ENCODE peak calls at places on chromosome 1, in ten cellular contexts. R is upper lobe of right lung, I is Panc1, O is endothelial cell, X is gastrocnemius medialis, Q is MCF 10A, N is omental fat pad, F is A549, A is RWPE2, T is glutamatergic neuron. L is an unnamed sample.
A peak's percentile ranks its signal among the peaks of the same experiment; 100 is the strongest.

GRCh38 chr1:225445644-225446297 is 17.9 kb upstream of the LBR start:
- DNase-seq in R (peak; percentile 34), I (no peak), O (no peak), X (no peak), Q (peak; percentile 51), N (no peak), F (no peak), A (no peak), T (no peak), L (no peak)

GRCh38 chr1:244448279-244449036 is 3.3 kb downstream of the ADSS2 start:
- DNase-seq in R (no peak), I (no peak), O (no peak), X (no peak), Q (no peak), N (no peak), F (no peak), A (no peak), T (no peak), L (no peak)

GRCh38 chr1:188170446-188170845 is 1341.7 kb downstream of the PLA2G4A start:
- DNase-seq in R (no peak), I (no peak), O (no peak), X (no peak), Q (no peak), N (no peak), F (no peak), A (no peak), T (no peak), L (no peak)

GRCh38 chr1:38360807-38361206 is 314.2 kb upstream of the POU3F1 start:
- DNase-seq in R (no peak), I (no peak), O (no peak), X (no peak), Q (no peak), N (no peak), F (no peak), A (no peak), T (no peak), L (no peak)

GRCh38 chr1:245858022-245858421 is 649.1 kb downstream of the SMYD3 start:
- DNase-seq in R (no peak), I (no peak), O (no peak), X (no peak), Q (no peak), N (no peak), F (no peak), A (no peak), T (no peak), L (no peak)

GRCh38 chr1:11158720-11159321 is 30.3 kb upstream of the ANGPTL7 start:
- DNase-seq in R (no peak), I (no peak), O (no peak), X (peak; percentile 14), Q (peak; percentile 85), N (no peak), F (no peak), A (peak; percentile 85), T (no peak), L (no peak)

GRCh38 chr1:54439550-54440223 is 33.5 kb upstream of the SSBP3 start:
- DNase-seq in R (peak; percentile 19), I (no peak), O (no peak), X (no peak), Q (no peak), N (no peak), F (no peak), A (no peak), T (no peak), L (no peak)

GRCh38 chr1:149917590-149918144 is at the start of gene SV2A:
- DNase-seq in R (no peak), I (no peak), O (peak; percentile 29), X (no peak), Q (no peak), N (no peak), F (no peak), A (no peak), T (peak; percentile 61), L (peak; percentile 86)

GRCh38 chr1:235327559-235328270 is at the start of gene ARID4B:
- DNase-seq in R (peak; percentile 90), I (no peak), O (no peak), X (no peak), Q (no peak), N (peak; percentile 55), F (peak; percentile 31), A (peak; percentile 77), T (peak; percentile 81), L (no peak)

GRCh38 chr1:203322480-203323179 is 17.3 kb downstream of the BTG2 start:
- DNase-seq in R (no peak), I (no peak), O (peak; percentile 39), X (no peak), Q (no peak), N (no peak), F (no peak), A (no peak), T (no peak), L (no peak)

GRCh38 chr1:58755468-58755872 is 28.4 kb downstream of the JUN start:
- DNase-seq in R (peak; percentile 69), I (peak; percentile 83), O (no peak), X (peak; percentile 37), Q (peak; percentile 98), N (no peak), F (peak; percentile 41), A (peak; percentile 91), T (no peak), L (no peak)

GRCh38 chr1:194159941-194160340 is 973.5 kb upstream of the B3GALT2 start:
- DNase-seq in R (no peak), I (no peak), O (no peak), X (no peak), Q (peak; percentile 28), N (no peak), F (no peak), A (no peak), T (no peak), L (no peak)

GRCh38 chr1:22221233-22221780 is 78.4 kb upstream of the WNT4 start:
- DNase-seq in R (peak; percentile 48), I (no peak), O (no peak), X (no peak), Q (no peak), N (no peak), F (no peak), A (peak; percentile 10), T (peak; percentile 3), L (no peak)

GRCh38 chr1:33502726-33503125 is 30.3 kb downstream of the ZSCAN20 start:
- DNase-seq in R (no peak), I (no peak), O (no peak), X (no peak), Q (peak; percentile 37), N (no peak), F (no peak), A (no peak), T (no peak), L (no peak)

GRCh38 chr1:33501774-33502173 is 29.3 kb downstream of the ZSCAN20 start:
- DNase-seq in R (no peak), I (no peak), O (no peak), X (no peak), Q (no peak), N (no peak), F (no peak), A (no peak), T (no peak), L (no peak)

GRCh38 chr1:33501309-33501708 is 28.9 kb downstream of the ZSCAN20 start:
- DNase-seq in R (no peak), I (no peak), O (no peak), X (no peak), Q (no peak), N (no peak), F (no peak), A (no peak), T (no peak), L (no peak)

GRCh38 chr1:33497410-33497809 is 25.0 kb downstream of the ZSCAN20 start:
- DNase-seq in R (no peak), I (no peak), O (no peak), X (no peak), Q (no peak), N (no peak), F (no peak), A (no peak), T (no peak), L (no peak)

GRCh38 chr1:33500547-33500946 is 28.1 kb downstream of the ZSCAN20 start:
- DNase-seq in R (no peak), I (no peak), O (peak; percentile 36), X (no peak), Q (no peak), N (no peak), F (no peak), A (no peak), T (no peak), L (no peak)
- TF ChIP-seq CTCF in R (no peak), I (peak; percentile 31), O (peak; percentile 50), X (no peak), Q (no peak), N (no peak), F (no peak), A (peak; percentile 19), T (peak; percentile 34), L (peak; percentile 67)

DNA sequence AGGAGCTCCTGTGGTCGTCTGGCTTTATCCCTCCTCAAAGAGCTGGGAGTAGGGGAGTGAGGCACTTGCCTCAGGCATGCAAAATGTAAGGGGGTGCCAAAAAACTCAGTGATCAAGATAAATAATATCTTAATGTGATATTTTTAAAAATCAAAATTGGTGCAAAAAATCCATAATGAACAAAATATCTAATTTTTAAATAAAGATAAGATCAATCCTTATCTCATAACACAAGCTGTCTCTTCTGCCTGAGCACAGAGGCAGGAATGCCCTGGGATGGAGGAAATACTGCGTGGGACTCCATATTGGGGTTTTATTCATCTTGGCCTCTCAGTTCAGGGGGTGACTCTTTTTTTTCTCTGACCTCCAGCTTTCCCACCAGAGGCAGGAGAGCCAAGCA is 77.4 kb upstream of the NFASC start:
- DNase-seq in R (no peak), I (no peak), O (no peak), X (no peak), Q (no peak), N (no peak), F (no peak), A (no peak), T (no peak), L (no peak)
- TF ChIP-seq CTCF in R (no peak), I (no peak), O (no peak), X (no peak), Q (no peak), N (no peak), F (no peak), A (no peak), T (no peak), L (no peak)

DNA sequence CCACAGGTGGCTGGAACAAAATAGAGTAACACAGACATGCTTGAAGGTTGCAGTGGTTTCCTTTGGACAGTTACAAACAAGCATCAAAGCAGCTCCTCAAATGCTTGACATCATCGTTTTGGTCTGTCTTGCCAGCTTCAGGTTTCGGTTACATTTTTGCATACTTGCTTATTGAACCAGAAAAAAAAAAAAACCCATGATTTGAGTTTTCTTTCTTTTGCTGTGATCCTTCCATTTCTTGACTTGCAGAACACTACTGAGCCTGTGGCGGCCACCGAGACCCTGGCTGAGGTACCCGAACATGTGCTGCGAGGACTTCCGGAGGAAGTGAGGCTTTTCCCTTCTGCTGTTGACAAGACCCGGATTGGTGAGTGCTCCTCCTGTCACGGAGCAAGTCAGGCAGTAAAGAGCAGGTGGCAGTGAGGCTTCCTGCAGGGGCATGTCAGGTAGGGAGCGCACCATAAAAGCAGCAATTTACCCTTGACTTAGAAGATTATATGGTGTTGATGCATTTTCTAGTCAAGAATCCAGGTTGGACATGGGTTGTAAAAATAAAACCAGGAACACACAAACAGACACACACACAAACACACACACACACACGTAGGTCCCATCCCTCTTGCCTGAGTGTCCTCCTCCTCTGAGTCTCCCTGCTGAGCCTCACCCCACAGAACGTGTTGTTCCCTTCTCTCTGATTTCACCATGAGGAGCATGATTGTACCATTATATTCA is 30.9 kb downstream of the PRDM2 start:
- DNase-seq in R (peak; percentile 66), I (no peak), O (no peak), X (no peak), Q (no peak), N (no peak), F (no peak), A (no peak), T (no peak), L (no peak)
- TF ChIP-seq CTCF in R (no peak), I (no peak), O (no peak), X (no peak), Q (no peak), N (no peak), F (no peak), A (no peak), T (no peak), L (no peak)

GRCh38 chr1:230978491-230979388 is at the start of the genes ARV1 and TTC13:
- DNase-seq in R (peak; percentile 100), I (peak; percentile 92), O (peak; percentile 96), X (peak; percentile 98), Q (peak; percentile 100), N (peak; percentile 81), F (peak; percentile 98), A (peak; percentile 97), T (peak; percentile 98), L (peak; percentile 99)
- TF ChIP-seq CTCF in R (peak; percentile 35), I (peak; percentile 63), O (no peak), X (peak; percentile 28), Q (peak; percentile 15), N (no peak), F (peak; percentile 32), A (peak; percentile 21), T (no peak), L (peak; percentile 57)